ENCODE peak calls at places on chromosome 13, in seven cellular contexts. A is CD8-positive, alpha-beta T cell; Y is lung; F is adrenal gland; Z is H1; W is H9; T is heart right ventricle. C is an unnamed sample. For H3K27me3 and H3K4me1, the result is how much of the 10 kb centered on the place peaks cover.

GRCh38 chr13:32501058-32501457 is 37.5 kb downstream of the N4BP2L2 start:
- DNase-seq in A (no peak), Y (no peak), F (no peak), Z (no peak), W (no peak), T (no peak), C (no peak)

GRCh38 chr13:75771818-75772217 is 135.7 kb downstream of the LMO7 start:
- DNase-seq in A (no peak), Y (no peak), F (no peak), Z (no peak), W (no peak), T (no peak), C (no peak)

GRCh38 chr13:73075546-73075945 is 16.7 kb downstream of the KLF5 start:
- DNase-seq in A (no peak), Y (no peak), F (no peak), Z (no peak), W (peak), T (no peak), C (no peak)

GRCh38 chr13:59584902-59585670 is 578.6 kb downstream of the DIAPH3 start:
- DNase-seq in A (no peak), Y (no peak), F (no peak), Z (no peak), W (no peak), T (no peak), C (no peak)

GRCh38 chr13:92224052-92224821 is 825.8 kb downstream of the GPC5 start:
- DNase-seq in A (no peak), Y (no peak), F (no peak), Z (no peak), W (no peak), T (no peak), C (no peak)

GRCh38 chr13:112616586-112617381 is 28.8 kb upstream of the TUBGCP3 start:
- DNase-seq in A (no peak), Y (no peak), F (peak), Z (no peak), W (peak), T (no peak), C (no peak)

GRCh38 chr13:40187836-40188591 is 478.4 kb downstream of the FOXO1 start:
- DNase-seq in A (peak), Y (no peak), F (no peak), Z (no peak), W (peak), T (no peak), C (no peak)

GRCh38 chr13:66618702-66619101 is 611.4 kb downstream of the PCDH9 start:
- DNase-seq in A (no peak), Y (no peak), F (no peak), Z (no peak), W (no peak), T (no peak), C (no peak)

GRCh38 chr13:77176350-77176749 is 149.4 kb upstream of the FBXL3 start:
- DNase-seq in A (no peak), Y (no peak), F (no peak), Z (no peak), W (no peak), T (no peak), C (no peak)

GRCh38 chr13:50149932-50150331 is 134.7 kb downstream of the KCNRG start:
- DNase-seq in A (no peak), Y (no peak), F (peak), Z (no peak), W (no peak), T (no peak), C (no peak)

GRCh38 chr13:77028202-77028601 is 1.2 kb upstream of the FBXL3 start:
- DNase-seq in A (no peak), Y (no peak), F (no peak), Z (no peak), W (no peak), T (no peak), C (peak)

GRCh38 chr13:26220575-26220974 is 1.5 kb downstream of the RNF6 start:
- DNase-seq in A (no peak), Y (no peak), F (peak), Z (no peak), W (no peak), T (no peak), C (peak)

GRCh38 chr13:45219123-45219891 is 18.5 kb upstream of the KCTD4 start:
- DNase-seq in A (no peak), Y (no peak), F (peak), Z (no peak), W (no peak), T (no peak), C (no peak)

GRCh38 chr13:75760182-75760981 is 124.3 kb downstream of the LMO7 start:
- DNase-seq in A (peak), Y (peak), F (no peak), Z (no peak), W (no peak), T (no peak), C (peak)

GRCh38 chr13:51814071-51814470 is 10.1 kb upstream of the DHRS12 start:
- DNase-seq in A (no peak), Y (no peak), F (no peak), Z (no peak), W (no peak), T (no peak), C (no peak)

GRCh38 chr13:37648604-37649003 is 50.0 kb upstream of the POSTN start:
- DNase-seq in A (no peak), Y (no peak), F (no peak), Z (no peak), W (no peak), T (no peak), C (no peak)

GRCh38 chr13:113653264-113654174 is 4.5 kb downstream of the ATP4B start:
- DNase-seq in A (no peak), Y (no peak), F (no peak), Z (no peak), W (no peak), T (no peak), C (peak)

GRCh38 chr13:99967498-99967883 is 4.1 kb downstream of the ZIC5 start:
- DNase-seq in A (no peak), Y (no peak), F (no peak), Z (no peak), W (no peak), T (no peak), C (no peak)

GRCh38 chr13:85997587-85997986 is 198.4 kb upstream of the SLITRK6 start:
- DNase-seq in A (no peak), Y (no peak), F (no peak), Z (no peak), W (no peak), T (no peak), C (no peak)

GRCh38 chr13:80131204-80131603 is 209.7 kb downstream of the SPRY2 start:
- DNase-seq in A (no peak), Y (peak), F (peak), Z (no peak), W (peak), T (peak), C (peak)

GRCh38 chr13:113751491-113751890 is 7.5 kb upstream of the TMEM255B start:
- DNase-seq in A (no peak), Y (no peak), F (no peak), Z (no peak), W (no peak), T (no peak), C (no peak)

GRCh38 chr13:83881917-83882625 is at the start of gene SLITRK1:
- DNase-seq in A (no peak), Y (no peak), F (peak), Z (peak), W (peak), T (peak), C (no peak)

GRCh38 chr13:31081316-31081715 is 80.4 kb downstream of the HSPH1 start:
- DNase-seq in A (no peak), Y (no peak), F (no peak), Z (no peak), W (no peak), T (no peak), C (no peak)
- H3K27me3 ChIP-seq in A (under half), Y (under half), F (under half), Z (under half), W (under half), T (under half), C (under half)

GRCh38 chr13:111215081-111216047 is 100.3 kb downstream of the ARHGEF7 start:
- DNase-seq in A (no peak), Y (no peak), F (no peak), Z (no peak), W (no peak), T (no peak), C (peak)

GRCh38 chr13:111219950-111220349 is 100.5 kb upstream of the TEX29 start:
- DNase-seq in A (no peak), Y (no peak), F (no peak), Z (no peak), W (peak), T (no peak), C (no peak)

GRCh38 chr13:111216166-111216960 is 101.3 kb downstream of the ARHGEF7 start:
- DNase-seq in A (peak), Y (no peak), F (peak), Z (no peak), W (peak), T (no peak), C (peak)

GRCh38 chr13:111219306-111219705 is 101.1 kb upstream of the TEX29 start:
- DNase-seq in A (no peak), Y (no peak), F (no peak), Z (no peak), W (no peak), T (no peak), C (no peak)

GRCh38 chr13:111217661-111218060 is 102.6 kb downstream of the ARHGEF7 start:
- DNase-seq in A (no peak), Y (peak), F (peak), Z (no peak), W (no peak), T (no peak), C (no peak)
- H3K4me1 ChIP-seq in A (under half), Y (under half), F (under half), Z (under half), W (under half), T (half or more), C (half or more)

GRCh38 chr13:95437561-95437960 is 115.0 kb upstream of the CLDN10 start:
- DNase-seq in A (no peak), Y (no peak), F (peak), Z (no peak), W (no peak), T (no peak), C (no peak)

GRCh38 chr13:95441326-95441725 is 111.2 kb upstream of the CLDN10 start:
- DNase-seq in A (no peak), Y (no peak), F (no peak), Z (no peak), W (no peak), T (no peak), C (no peak)

GRCh38 chr13:95440441-95441088 is 112.0 kb upstream of the CLDN10 start:
- DNase-seq in A (no peak), Y (no peak), F (no peak), Z (no peak), W (no peak), T (no peak), C (no peak)

GRCh38 chr13:95438297-95438696 is 114.2 kb upstream of the CLDN10 start:
- DNase-seq in A (no peak), Y (no peak), F (no peak), Z (no peak), W (no peak), T (no peak), C (no peak)
- H3K27me3 ChIP-seq in A (under half), Y (under half), F (under half), Z (under half), W (under half), T (under half), C (under half)

GRCh38 chr13:98216135-98216565 is 39.1 kb upstream of the RNF113B start:
- DNase-seq in A (no peak), Y (peak), F (peak), Z (no peak), W (no peak), T (peak), C (no peak)

GRCh38 chr13:98214008-98214643 is 37.1 kb upstream of the RNF113B start:
- DNase-seq in A (no peak), Y (no peak), F (no peak), Z (no peak), W (no peak), T (peak), C (no peak)

GRCh38 chr13:98216711-98217110 is 39.6 kb upstream of the RNF113B start:
- DNase-seq in A (no peak), Y (no peak), F (no peak), Z (no peak), W (no peak), T (no peak), C (no peak)

GRCh38 chr13:98215508-98215907 is 38.4 kb upstream of the RNF113B start:
- DNase-seq in A (no peak), Y (no peak), F (no peak), Z (no peak), W (no peak), T (no peak), C (no peak)

DNA sequence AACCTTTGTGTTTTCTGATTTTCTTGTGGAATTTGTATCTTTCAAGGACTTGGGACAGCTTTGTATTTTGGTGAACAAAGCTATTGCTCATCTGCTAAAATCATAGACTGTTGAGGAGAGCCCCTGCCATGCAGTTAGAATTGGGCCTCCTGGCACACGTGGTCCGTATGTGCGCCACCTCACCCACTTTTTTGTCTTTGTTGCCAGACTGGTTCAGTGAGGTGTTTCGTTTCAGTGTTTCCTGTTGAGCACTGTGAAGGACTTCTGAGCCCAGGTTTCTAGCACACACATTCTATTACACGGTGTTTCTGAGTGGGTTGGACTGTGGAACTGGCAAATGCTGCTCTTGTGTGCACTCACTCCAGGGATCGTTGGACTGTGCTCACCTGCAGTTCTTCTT is 37.6 kb upstream of the RNF113B start:
- DNase-seq in A (no peak), Y (peak), F (no peak), Z (no peak), W (no peak), T (no peak), C (no peak)
- H3K4me1 ChIP-seq in A (under half), Y (under half), F (under half), Z (under half), W (under half), T (under half), C (under half)

GRCh38 chr13:96080676-96081075 is 9.2 kb upstream of the HS6ST3 start:
- DNase-seq in A (no peak), Y (no peak), F (no peak), Z (no peak), W (no peak), T (no peak), C (no peak)

GRCh38 chr13:96086736-96087135 is 3.2 kb upstream of the HS6ST3 start:
- DNase-seq in A (no peak), Y (no peak), F (no peak), Z (no peak), W (no peak), T (no peak), C (no peak)

GRCh38 chr13:96075953-96076543 is 13.9 kb upstream of the HS6ST3 start:
- DNase-seq in A (no peak), Y (no peak), F (no peak), Z (no peak), W (no peak), T (no peak), C (no peak)

GRCh38 chr13:96082640-96083039 is 7.3 kb upstream of the HS6ST3 start:
- DNase-seq in A (no peak), Y (no peak), F (no peak), Z (no peak), W (no peak), T (no peak), C (no peak)

GRCh38 chr13:96081888-96082287 is 8.0 kb upstream of the HS6ST3 start:
- DNase-seq in A (no peak), Y (no peak), F (no peak), Z (no peak), W (no peak), T (no peak), C (no peak)
- H3K27me3 ChIP-seq in A (under half), Y (under half), F (under half), Z (under half), W (under half), T (under half), C (under half)

DNA sequence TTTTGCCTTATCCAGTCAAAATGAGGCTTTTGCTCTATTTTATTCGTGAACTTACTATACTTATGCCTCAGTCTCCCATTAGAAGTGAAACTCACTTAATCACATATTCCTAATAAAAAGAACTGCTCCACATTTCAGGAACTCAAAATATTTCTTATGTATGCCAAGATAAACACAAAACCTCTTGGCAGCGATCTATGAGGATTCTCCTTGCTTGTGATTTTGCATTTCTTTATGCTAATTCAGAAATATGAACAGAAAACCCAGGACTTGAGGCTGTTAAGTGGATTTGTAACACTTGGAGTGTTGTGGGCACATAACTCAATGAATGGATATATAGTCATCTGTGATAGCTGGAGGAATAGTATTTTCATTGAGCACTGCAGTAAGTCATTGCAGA is 5.5 kb upstream of the KATNAL1 start:
- DNase-seq in A (no peak), Y (no peak), F (no peak), Z (no peak), W (no peak), T (no peak), C (no peak)
- H3K4me1 ChIP-seq in A (under half), Y (under half), F (under half), Z (under half), W (under half), T (half or more), C (under half)

DNA sequence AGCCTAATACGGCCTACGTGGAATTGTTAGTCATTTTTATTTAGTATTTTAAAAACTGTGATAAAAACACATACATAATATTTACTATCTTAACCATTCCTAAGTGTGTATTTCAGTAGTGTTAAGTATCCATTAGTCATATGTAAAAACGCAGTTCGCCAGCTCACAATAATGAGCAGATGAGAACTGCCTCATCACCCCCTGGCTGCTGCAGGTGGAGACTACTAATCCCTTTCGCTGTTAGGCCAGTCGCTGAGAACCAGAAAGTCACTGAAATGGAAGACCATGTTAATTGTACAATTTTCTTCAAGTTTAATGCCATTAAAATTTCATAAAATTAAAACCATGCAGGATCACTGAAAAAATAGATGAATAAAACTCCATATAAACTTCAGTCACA is 1.6 kb downstream of the ESD start:
- DNase-seq in A (no peak), Y (no peak), F (no peak), Z (no peak), W (no peak), T (no peak), C (no peak)
- H3K27me3 ChIP-seq in A (under half), Y (under half), F (under half), Z (under half), W (under half), T (under half), C (under half)